ENCODE peak calls at places on chromosomes 7 and 10, in four cellular contexts. F is gastrocnemius medialis, E is Right ventricle myocardium superior, Z is NCI-H1417. N is an unnamed sample.
A peak's percentile ranks its signal among the peaks of the same experiment; 100 is the strongest.

GRCh38 chr10:126905776-126906703 is 812 bp downstream of the DOCK1 start:
- DNase-seq in F (no peak), E (no peak), Z (no peak), N (no peak)

GRCh38 chr7:98418636-98419315 is 17.9 kb upstream of the BAIAP2L1 start:
- DNase-seq in F (no peak), E (no peak), Z (peak; percentile 19), N (no peak)

GRCh38 chr10:124736491-124737136 is 7.6 kb downstream of the FAM53B start:
- DNase-seq in F (peak; percentile 95), E (peak; percentile 89), Z (peak; percentile 66), N (peak; percentile 28)

GRCh38 chr10:69089638-69090599 is 2.0 kb downstream of the SRGN start:
- DNase-seq in F (peak; percentile 18), E (peak; percentile 53), Z (no peak), N (no peak)

GRCh38 chr7:17907014-17907413 is 33.3 kb downstream of the SNX13 start:
- DNase-seq in F (no peak), E (no peak), Z (no peak), N (no peak)

GRCh38 chr10:58304099-58304633 is 30.6 kb upstream of the UBE2D1 start:
- DNase-seq in F (no peak), E (no peak), Z (no peak), N (no peak)

GRCh38 chr10:101380353-101381017 is 26.5 kb downstream of the BTRC start:
- DNase-seq in F (no peak), E (no peak), Z (no peak), N (no peak)

GRCh38 chr7:149257146-149257545 is 4.8 kb upstream of the ZNF783 start:
- DNase-seq in F (no peak), E (no peak), Z (no peak), N (no peak)

GRCh38 chr7:71518880-71519279 is 386.9 kb downstream of the GALNT17 start:
- DNase-seq in F (no peak), E (no peak), Z (no peak), N (no peak)